ENCODE peak calls at places on chromosomes 12 and 14, in ten cellular contexts. R, F, P, Q, T, X, H, U, I and C are unnamed samples.

GRCh38 chr12:67161322-67161918 is 107.7 kb upstream of the CAND1 start:
- DNase-seq in R (peak), F (no peak), P (no peak), Q (peak), T (peak), X (peak), H (peak), U (peak), I (peak), C (peak)

GRCh38 chr12:47346251-47347019 is 266.7 kb upstream of the AMIGO2 start:
- DNase-seq in R (no peak), F (no peak), P (no peak), Q (peak), T (peak), X (no peak), H (no peak), U (peak), I (no peak), C (no peak)

GRCh38 chr12:1424674-1425395 is 169.5 kb downstream of the FBXL14 start:
- DNase-seq in R (no peak), F (no peak), P (no peak), Q (no peak), T (no peak), X (no peak), H (no peak), U (no peak), I (no peak), C (no peak)

GRCh38 chr14:80427101-80427500 is 215.8 kb upstream of the DIO2 start:
- DNase-seq in R (no peak), F (no peak), P (no peak), Q (no peak), T (no peak), X (peak), H (peak), U (no peak), I (no peak), C (no peak)

GRCh38 chr12:101642115-101643067 is 47.6 kb downstream of the MYBPC1 start:
- DNase-seq in R (peak), F (no peak), P (peak), Q (peak), T (peak), X (peak), H (no peak), U (peak), I (no peak), C (peak)

GRCh38 chr12:120735181-120735580 is 9.6 kb downstream of the ACADS start:
- DNase-seq in R (no peak), F (no peak), P (no peak), Q (no peak), T (no peak), X (peak), H (peak), U (no peak), I (no peak), C (no peak)

GRCh38 chr14:23531391-23531790 is 20.2 kb downstream of the ZFHX2 start:
- DNase-seq in R (no peak), F (no peak), P (no peak), Q (no peak), T (no peak), X (no peak), H (no peak), U (no peak), I (no peak), C (no peak)

GRCh38 chr14:99075061-99075460 is 196.9 kb downstream of the BCL11B start:
- DNase-seq in R (no peak), F (no peak), P (no peak), Q (no peak), T (no peak), X (no peak), H (no peak), U (no peak), I (no peak), C (no peak)

GRCh38 chr12:78209851-78210493 is 379.3 kb downstream of the NAV3 start:
- DNase-seq in R (no peak), F (no peak), P (no peak), Q (no peak), T (no peak), X (no peak), H (no peak), U (no peak), I (no peak), C (no peak)

GRCh38 chr12:49052451-49053208 is 8.0 kb downstream of the KMT2D start:
- DNase-seq in R (no peak), F (no peak), P (no peak), Q (no peak), T (no peak), X (no peak), H (no peak), U (no peak), I (no peak), C (no peak)

GRCh38 chr12:124742111-124742510 is 121.6 kb downstream of the SCARB1 start:
- DNase-seq in R (no peak), F (no peak), P (no peak), Q (no peak), T (no peak), X (no peak), H (no peak), U (no peak), I (no peak), C (no peak)

GRCh38 chr12:124917841-124918621 is 3.6 kb upstream of the UBC start:
- DNase-seq in R (no peak), F (no peak), P (no peak), Q (no peak), T (no peak), X (peak), H (no peak), U (peak), I (no peak), C (no peak)

GRCh38 chr12:78799679-78800078 is 64.9 kb upstream of the SYT1 start:
- DNase-seq in R (peak), F (no peak), P (no peak), Q (no peak), T (no peak), X (no peak), H (no peak), U (no peak), I (no peak), C (no peak)